ENCODE peak calls at places on chromosome 5, in seven cellular contexts. T is PC-3, L is epithelial cell of proximal tubule, G is kidney epithelial cell, F is GM12878, V is fibroblast of mammary gland, U is dorsolateral prefrontal cortex. B is an unnamed sample.

GRCh38 chr5:96257904-96258303 is 175.1 kb downstream of the PCSK1 start:
- DNase-seq in T (peak; percentile 36), F (no peak), V (peak; percentile 89), L (no peak), U (no peak), G (peak; percentile 41), B (peak; percentile 31)

GRCh38 chr5:96919754-96920197 is 16.1 kb upstream of the LNPEP start:
- DNase-seq in F (no peak), V (no peak), U (no peak), T (no peak), G (no peak), L (no peak), B (peak; percentile 36)

GRCh38 chr5:134003064-134003956 is 1.5 kb downstream of the VDAC1 start:
- DNase-seq in F (no peak), L (no peak), U (no peak), G (no peak), T (peak; percentile 12), V (no peak), B (no peak)

GRCh38 chr5:148623741-148624140 is 30.6 kb downstream of the HTR4 start:
- DNase-seq in F (no peak), T (peak; percentile 92), L (no peak), U (no peak), G (no peak), V (no peak), B (peak; percentile 32)

GRCh38 chr5:123809594-123810172 is 297.7 kb downstream of the CSNK1G3 start:
- DNase-seq in G (no peak), U (no peak), F (no peak), V (no peak), L (no peak), T (no peak), B (peak; percentile 15)

GRCh38 chr5:114101153-114101552 is 260.7 kb upstream of the KCNN2 start:
- DNase-seq in V (peak; percentile 49), F (no peak), T (peak; percentile 64), U (no peak), L (no peak), G (no peak), B (peak; percentile 67)

GRCh38 chr5:137487600-137487999 is 11.5 kb downstream of the SPOCK1 start:
- DNase-seq in V (peak; percentile 95), F (no peak), U (no peak), T (peak; percentile 9), G (peak; percentile 52), L (peak; percentile 44), B (peak; percentile 13)

GRCh38 chr5:81696418-81697397 is 54.2 kb downstream of the SSBP2 start:
- DNase-seq in T (no peak), U (no peak), V (no peak), L (no peak), G (no peak), F (no peak), B (no peak)

GRCh38 chr5:31066655-31067328 is 126.7 kb upstream of the CDH6 start:
- DNase-seq in F (no peak), G (no peak), L (peak; percentile 27), T (no peak), V (no peak), U (no peak), B (no peak)

GRCh38 chr5:643811-644271 is 31.7 kb downstream of the CEP72 start:
- DNase-seq in G (no peak), V (no peak), F (peak; percentile 74), T (no peak), U (no peak), L (no peak), B (no peak)

GRCh38 chr5:32217886-32218396 is 43.8 kb upstream of the GOLPH3 start:
- DNase-seq in F (no peak), U (no peak), T (peak; percentile 22), G (no peak), V (no peak), L (no peak), B (peak; percentile 19)

GRCh38 chr5:160128632-160129031 is 9.4 kb upstream of the PWWP2A start:
- DNase-seq in G (no peak), L (no peak), T (no peak), V (no peak), F (no peak), U (no peak), B (no peak)

GRCh38 chr5:72556351-72557146 is 49.3 kb upstream of the ZNF366 start:
- DNase-seq in F (peak; percentile 5), V (peak; percentile 63), G (no peak), L (peak; percentile 18), T (peak; percentile 60), U (peak; percentile 49), B (peak; percentile 45)

GRCh38 chr5:109880907-109881685 is 191.4 kb downstream of the MAN2A1 start:
- DNase-seq in F (no peak), G (no peak), V (no peak), T (no peak), U (no peak), L (no peak), B (no peak)

GRCh38 chr5:169350759-169351240 is 49.9 kb upstream of the SLIT3 start:
- DNase-seq in T (peak; percentile 99), L (peak; percentile 97), U (no peak), F (no peak), G (peak; percentile 99), V (peak; percentile 99), B (peak; percentile 99)

GRCh38 chr5:176144508-176144907 is 93.7 kb upstream of the SIMC1 start:
- DNase-seq in L (no peak), G (no peak), V (no peak), U (no peak), T (no peak), F (no peak), B (no peak)

GRCh38 chr5:6243706-6244105 is 134.6 kb downstream of the MED10 start:
- DNase-seq in F (no peak), U (no peak), G (no peak), L (no peak), T (no peak), V (no peak), B (no peak)

GRCh38 chr5:135172718-135173117 is 138.7 kb upstream of the PITX1 start:
- DNase-seq in L (no peak), U (no peak), V (no peak), G (no peak), F (no peak), T (no peak), B (no peak)
- TF ChIP-seq CTCF in L (no peak), U (no peak), V (no peak), G (no peak), F (no peak), T (no peak), B (no peak)

GRCh38 chr5:17216974-17217325 is 481 bp upstream of the BASP1 start:
- DNase-seq in V (peak; percentile 34), L (no peak), G (no peak), U (no peak), T (peak; percentile 48), F (no peak), B (peak; percentile 35)
- H3K4me3 ChIP-seq in V (peak overlapping the region; percentile 50), L (peak overlapping the region; percentile 91), G (peak overlapping the region; percentile 70), U (peak overlapping the region; percentile 75), T (peak overlapping the region; percentile 67), F (peak overlapping the region; percentile 52), B (peak overlapping the region; percentile 31)

GRCh38 chr5:58469895-58470294 is 10.0 kb upstream of the PLK2 start:
- DNase-seq in U (no peak), V (no peak), G (no peak), L (no peak), F (no peak), T (no peak), B (no peak)

GRCh38 chr5:58462154-58462553 is 2.3 kb upstream of the PLK2 start:
- DNase-seq in G (no peak), L (peak; percentile 61), T (no peak), F (no peak), U (no peak), V (no peak), B (peak; percentile 85)

GRCh38 chr5:58462623-58463230 is 2.8 kb upstream of the PLK2 start:
- DNase-seq in F (no peak), G (no peak), T (peak; percentile 74), L (no peak), U (no peak), V (peak; percentile 69), B (peak; percentile 77)

DNA sequence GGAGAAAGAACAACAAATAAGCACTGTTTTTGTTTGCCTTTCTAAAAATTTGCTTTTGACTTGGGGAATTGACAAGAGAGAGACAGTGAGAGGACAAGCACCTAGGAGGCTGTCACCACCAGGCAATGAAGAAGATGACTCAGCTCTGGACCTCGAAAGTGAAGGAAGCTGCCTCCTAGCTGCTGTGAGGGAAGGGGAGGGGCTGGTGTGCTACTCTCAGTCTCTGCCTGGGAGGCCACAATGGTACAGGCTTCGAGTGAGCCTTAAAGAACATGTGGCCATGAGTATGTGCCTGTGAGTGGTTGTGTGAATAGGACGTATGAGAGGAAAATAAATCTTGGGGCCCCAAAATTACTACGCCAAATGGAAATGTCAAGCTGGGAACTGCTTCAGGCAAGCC is 7.1 kb upstream of the PLK2 start:
- DNase-seq in G (no peak), L (no peak), T (peak; percentile 47), U (no peak), F (no peak), V (peak; percentile 35), B (peak; percentile 62)
- TF ChIP-seq CTCF in G (peak; percentile 30), L (no peak), T (no peak), U (no peak), F (no peak), V (no peak), B (peak; percentile 25)

GRCh38 chr5:181100121-181101015 is 30.6 kb downstream of the OR2V1 start:
- DNase-seq in U (no peak), T (no peak), V (peak; percentile 25), L (no peak), G (no peak), F (no peak), B (no peak)
- H3K4me3 ChIP-seq in U (peak overlapping the region; percentile 15), T (no peak overlapping the region), V (peak overlapping the region; percentile 9), L (peak overlapping the region; percentile 23), G (peak overlapping the region; percentile 24), F (no peak overlapping the region), B (no peak overlapping the region)

DNA sequence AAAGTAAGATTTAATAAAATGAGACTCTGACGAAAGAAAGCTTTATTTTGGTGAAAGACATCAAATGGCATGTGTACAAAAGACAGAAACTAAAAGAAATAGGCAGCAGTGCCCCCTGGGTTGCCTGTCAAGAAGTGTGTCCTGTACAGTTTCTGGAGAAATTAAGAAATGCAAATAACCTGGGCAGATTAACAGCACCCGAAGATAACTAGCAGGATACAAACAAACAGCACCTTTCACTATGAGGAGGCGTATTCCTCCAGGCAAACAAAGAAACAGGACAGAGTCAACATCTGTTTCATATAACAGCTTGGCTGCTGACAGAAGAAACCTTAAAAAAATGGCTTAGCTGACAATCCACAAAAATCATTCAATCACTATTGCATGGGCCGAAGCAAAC is 162.3 kb downstream of the ARL15 start:
- DNase-seq in G (no peak), F (no peak), L (no peak), T (no peak), V (peak; percentile 46), U (no peak), B (no peak)
- TF ChIP-seq CTCF in G (no peak), F (no peak), L (no peak), T (no peak), V (peak; percentile 39), U (no peak), B (no peak)